ENCODE peak calls at places on chromosomes 6 and 20, in five cellular contexts. E is GM20000, L is A549, R is astrocyte of the spinal cord, N is brain microvascular endothelial cell. I is an unnamed sample.

GRCh38 chr20:19815553-19815991 is 57.5 kb downstream of the RIN2 start:
- DNase-seq in E (no peak), L (peak), R (peak), N (peak), I (no peak)

GRCh38 chr20:6053776-6054688 is at the start of gene LRRN4:
- DNase-seq in E (no peak), L (no peak), R (no peak), N (no peak), I (no peak)

GRCh38 chr20:55273149-55273548 is 732.2 kb downstream of the CBLN4 start:
- DNase-seq in E (no peak), L (no peak), R (no peak), N (no peak), I (no peak)

GRCh38 chr6:163580311-163581030 is 166.0 kb downstream of the QKI start:
- DNase-seq in E (no peak), L (no peak), R (no peak), N (no peak), I (no peak)

GRCh38 chr6:25442898-25443297 is 163.7 kb downstream of the CARMIL1 start:
- DNase-seq in E (no peak), L (no peak), R (peak), N (no peak), I (no peak)

GRCh38 chr6:29935273-29935955 is 6.9 kb upstream of the HLA-A start:
- DNase-seq in E (no peak), L (no peak), R (no peak), N (no peak), I (no peak)

GRCh38 chr6:32664827-32665362 is 1.6 kb downstream of the HLA-DQB1 start:
- DNase-seq in E (no peak), L (no peak), R (no peak), N (no peak), I (peak)

GRCh38 chr6:116511424-116512131 is at the start of gene CALHM5:
- DNase-seq in E (no peak), L (peak), R (peak), N (peak), I (no peak)

GRCh38 chr6:14630136-14630535 is 512.6 kb downstream of the CD83 start:
- DNase-seq in E (no peak), L (no peak), R (no peak), N (no peak), I (no peak)

GRCh38 chr20:5667703-5668528 is 82.3 kb upstream of the SHLD1 start:
- DNase-seq in E (no peak), L (no peak), R (no peak), N (no peak), I (no peak)

GRCh38 chr6:140228491-140228890 is 854.0 kb upstream of the CITED2 start:
- DNase-seq in E (no peak), L (no peak), R (no peak), N (no peak), I (no peak)

GRCh38 chr6:113010590-113010989 is 663.5 kb downstream of the RFPL4B start:
- DNase-seq in E (no peak), L (no peak), R (no peak), N (no peak), I (no peak)

GRCh38 chr6:129029778-129030177 is 146.8 kb downstream of the LAMA2 start:
- DNase-seq in E (no peak), L (no peak), R (peak), N (no peak), I (no peak)

GRCh38 chr6:18034798-18035202 is 47.4 kb upstream of the KIF13A start:
- DNase-seq in E (no peak), L (no peak), R (peak), N (peak), I (no peak)

GRCh38 chr20:22374678-22375590 is 209.4 kb downstream of the FOXA2 start:
- DNase-seq in E (no peak), L (no peak), R (peak), N (peak), I (no peak)

GRCh38 chr20:63287697-63288580 is 5.0 kb upstream of the COL20A1 start:
- DNase-seq in E (no peak), L (no peak), R (no peak), N (no peak), I (no peak)

GRCh38 chr20:63703976-63704748 is 3.6 kb downstream of the ARFRP1 start:
- DNase-seq in E (peak), L (no peak), R (no peak), N (no peak), I (no peak)

GRCh38 chr6:157988700-157989063 is 7.0 kb downstream of the SYNJ2 start:
- DNase-seq in E (no peak), L (no peak), R (no peak), N (no peak), I (no peak)

GRCh38 chr6:151413372-151414145 is 22.2 kb upstream of the ZBTB2 start:
- DNase-seq in E (no peak), L (no peak), R (no peak), N (no peak), I (no peak)

GRCh38 chr6:2237001-2237400 is 8.4 kb downstream of the GMDS start:
- DNase-seq in E (no peak), L (no peak), R (peak), N (peak), I (no peak)

GRCh38 chr6:43174263-43175112 is 3.4 kb downstream of the SRF start:
- DNase-seq in E (peak), L (peak), R (peak), N (peak), I (peak)
- TF ChIP-seq CTCF in E (no peak), L (no peak), R (no peak), N (peak), I (peak)

GRCh38 chr6:5394280-5394679 is 133.0 kb downstream of the FARS2 start:
- DNase-seq in E (no peak), L (no peak), R (no peak), N (no peak), I (no peak)

GRCh38 chr6:5399391-5399790 is 138.1 kb downstream of the FARS2 start:
- DNase-seq in E (no peak), L (no peak), R (no peak), N (no peak), I (no peak)

GRCh38 chr6:5401845-5402738 is 140.8 kb downstream of the FARS2 start:
- DNase-seq in E (no peak), L (no peak), R (peak), N (peak), I (no peak)

GRCh38 chr6:5395719-5396118 is 134.4 kb downstream of the FARS2 start:
- DNase-seq in E (no peak), L (no peak), R (no peak), N (no peak), I (no peak)

GRCh38 chr6:5398530-5398929 is 137.2 kb downstream of the FARS2 start:
- DNase-seq in E (peak), L (peak), R (peak), N (peak), I (peak)
- TF ChIP-seq CTCF in E (no peak), L (peak), R (peak), N (peak), I (peak)

GRCh38 chr6:121351911-121352310 is 17.6 kb upstream of the TBC1D32 start:
- DNase-seq in E (no peak), L (no peak), R (no peak), N (no peak), I (no peak)

GRCh38 chr6:121354764-121355163 is 20.5 kb upstream of the TBC1D32 start:
- DNase-seq in E (no peak), L (no peak), R (no peak), N (no peak), I (no peak)

GRCh38 chr6:121356575-121356974 is 22.3 kb upstream of the TBC1D32 start:
- DNase-seq in E (no peak), L (no peak), R (no peak), N (no peak), I (no peak)
- TF ChIP-seq CTCF in E (no peak), L (no peak), R (peak), N (no peak), I (no peak)

GRCh38 chr6:20058912-20059311 is 153.4 kb downstream of the MBOAT1 start:
- DNase-seq in E (no peak), L (no peak), R (no peak), N (no peak), I (no peak)
- TF ChIP-seq CTCF in E (no peak), L (no peak), R (no peak), N (no peak), I (no peak)

GRCh38 chr6:148974351-148974750 is 227.5 kb downstream of the UST start:
- DNase-seq in E (no peak), L (no peak), R (no peak), N (no peak), I (no peak)

GRCh38 chr6:148973809-148974208 is 227.0 kb downstream of the UST start:
- DNase-seq in E (no peak), L (peak), R (peak), N (peak), I (no peak)

GRCh38 chr6:148971027-148971927 is 224.4 kb downstream of the UST start:
- DNase-seq in E (no peak), L (no peak), R (peak), N (no peak), I (no peak)

GRCh38 chr6:148969679-148970078 is 222.8 kb downstream of the UST start:
- DNase-seq in E (no peak), L (no peak), R (peak), N (peak), I (no peak)

GRCh38 chr6:148972481-148972880 is 225.7 kb downstream of the UST start:
- DNase-seq in E (peak), L (peak), R (peak), N (no peak), I (peak)
- TF ChIP-seq CTCF in E (no peak), L (no peak), R (no peak), N (no peak), I (no peak)

GRCh38 chr20:25076201-25076600 is 5.7 kb downstream of the VSX1 start:
- DNase-seq in E (no peak), L (no peak), R (no peak), N (no peak), I (no peak)

GRCh38 chr20:25076731-25077609 is 5.0 kb downstream of the VSX1 start:
- DNase-seq in E (no peak), L (peak), R (no peak), N (no peak), I (no peak)

GRCh38 chr20:25079171-25079570 is 2.8 kb downstream of the VSX1 start:
- DNase-seq in E (no peak), L (no peak), R (no peak), N (no peak), I (no peak)

GRCh38 chr20:25078662-25079061 is 3.3 kb downstream of the VSX1 start:
- DNase-seq in E (no peak), L (no peak), R (no peak), N (no peak), I (no peak)

GRCh38 chr20:25077610-25078169 is 4.3 kb downstream of the VSX1 start:
- DNase-seq in E (no peak), L (peak), R (no peak), N (no peak), I (no peak)
- TF ChIP-seq CTCF in E (no peak), L (peak), R (no peak), N (peak), I (no peak)

GRCh38 chr20:39112196-39112743 is 150.1 kb downstream of the DHX35 start:
- DNase-seq in E (peak), L (peak), R (peak), N (peak), I (peak)
- TF ChIP-seq CTCF in E (no peak), L (peak), R (peak), N (peak), I (peak)

GRCh38 chr6:108675226-108676160 is 114.8 kb downstream of the FOXO3 start:
- DNase-seq in E (no peak), L (no peak), R (no peak), N (no peak), I (no peak)
- TF ChIP-seq CTCF in E (no peak), L (no peak), R (no peak), N (no peak), I (no peak)

GRCh38 chr6:159169193-159169555 is at the start of gene FNDC1:
- DNase-seq in E (peak), L (peak), R (no peak), N (no peak), I (peak)
- TF ChIP-seq CTCF in E (peak), L (peak), R (peak), N (peak), I (peak)

DNA sequence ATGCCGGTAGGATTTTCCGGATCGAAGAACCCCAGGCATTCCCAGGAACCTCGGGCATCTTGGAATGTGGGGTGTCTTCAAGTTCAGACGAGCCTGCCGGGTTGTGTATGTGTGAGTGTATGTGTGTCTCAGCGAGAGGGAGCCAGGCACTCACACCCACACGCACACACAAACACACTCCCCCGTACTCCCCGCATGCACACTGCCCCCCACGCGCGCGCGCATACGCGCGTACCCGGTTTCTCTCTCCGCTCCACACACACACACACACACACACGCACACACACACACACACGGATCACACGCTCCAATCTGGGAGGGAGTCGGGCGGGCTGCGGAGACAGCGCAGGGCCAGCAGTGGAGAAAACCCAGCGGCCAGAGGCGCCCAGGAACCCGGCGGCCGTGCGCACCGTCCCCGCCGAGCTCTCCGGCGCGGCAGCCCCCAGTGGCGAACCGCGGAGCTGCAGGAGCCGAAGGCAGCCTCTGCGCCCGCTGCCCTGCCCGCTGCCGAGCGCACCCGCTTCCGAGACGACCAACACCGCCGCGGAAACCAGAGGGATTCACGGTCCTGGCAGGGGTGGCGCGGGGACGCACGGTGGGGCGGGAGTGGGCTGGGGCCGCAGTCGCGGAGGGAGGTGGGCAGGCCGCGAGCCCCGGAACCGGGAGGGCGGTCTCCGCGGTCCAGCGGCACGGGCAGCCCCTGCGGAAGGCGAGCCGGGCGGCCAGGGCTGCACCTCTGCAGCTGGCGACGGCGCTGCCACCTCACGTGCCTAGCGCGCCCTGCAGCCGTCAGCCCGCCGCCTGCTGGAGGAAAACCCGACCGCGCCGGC is at the start of gene LRFN2:
- DNase-seq in E (peak), L (peak), R (peak), N (peak), I (peak)
- TF ChIP-seq CTCF in E (peak), L (peak), R (peak), N (peak), I (peak)

I was measured in GM13976.